ENCODE peak calls at places on chromosomes 2 and 18, in four cellular contexts. O is GM12878, T is HepG2, H is K562. E is an unnamed sample.

GRCh38 chr18:25873833-25874232 is 216.6 kb downstream of the SS18 start:
- DNase-seq in O (no peak), T (no peak), H (no peak), E (no peak)

GRCh38 chr2:18690342-18690741 is 101.0 kb upstream of the NT5C1B start:
- DNase-seq in O (no peak), T (no peak), H (no peak), E (peak)

GRCh38 chr18:68172842-68173549 is 541.9 kb downstream of the TMX3 start:
- DNase-seq in H (no peak), O (no peak), T (peak), E (peak)

GRCh38 chr2:195022514-195022842 is 634.5 kb upstream of the SLC39A10 start:
- DNase-seq in T (no peak), H (no peak), O (no peak), E (no peak)

GRCh38 chr2:72694715-72695496 is 130.9 kb downstream of the EXOC6B start:
- DNase-seq in T (peak), H (peak), O (no peak), E (no peak)

GRCh38 chr2:112724611-112725525 is 4.0 kb downstream of the NT5DC4 start:
- DNase-seq in H (peak), T (peak), O (no peak), E (no peak)

GRCh38 chr2:1538663-1539062 is 125.4 kb downstream of the TPO start:
- DNase-seq in O (no peak), H (no peak), T (peak), E (peak)

GRCh38 chr18:58316943-58317342 is 272.9 kb downstream of the NEDD4L start:
- DNase-seq in O (no peak), H (no peak), T (no peak), E (no peak)

GRCh38 chr2:15782009-15782751 is 158.2 kb upstream of the MYCN start:
- DNase-seq in H (no peak), T (peak), O (no peak), E (no peak)

GRCh38 chr2:100197643-100198153 is 55.3 kb upstream of the AFF3 start:
- DNase-seq in T (no peak), H (no peak), O (no peak), E (peak)

DNA sequence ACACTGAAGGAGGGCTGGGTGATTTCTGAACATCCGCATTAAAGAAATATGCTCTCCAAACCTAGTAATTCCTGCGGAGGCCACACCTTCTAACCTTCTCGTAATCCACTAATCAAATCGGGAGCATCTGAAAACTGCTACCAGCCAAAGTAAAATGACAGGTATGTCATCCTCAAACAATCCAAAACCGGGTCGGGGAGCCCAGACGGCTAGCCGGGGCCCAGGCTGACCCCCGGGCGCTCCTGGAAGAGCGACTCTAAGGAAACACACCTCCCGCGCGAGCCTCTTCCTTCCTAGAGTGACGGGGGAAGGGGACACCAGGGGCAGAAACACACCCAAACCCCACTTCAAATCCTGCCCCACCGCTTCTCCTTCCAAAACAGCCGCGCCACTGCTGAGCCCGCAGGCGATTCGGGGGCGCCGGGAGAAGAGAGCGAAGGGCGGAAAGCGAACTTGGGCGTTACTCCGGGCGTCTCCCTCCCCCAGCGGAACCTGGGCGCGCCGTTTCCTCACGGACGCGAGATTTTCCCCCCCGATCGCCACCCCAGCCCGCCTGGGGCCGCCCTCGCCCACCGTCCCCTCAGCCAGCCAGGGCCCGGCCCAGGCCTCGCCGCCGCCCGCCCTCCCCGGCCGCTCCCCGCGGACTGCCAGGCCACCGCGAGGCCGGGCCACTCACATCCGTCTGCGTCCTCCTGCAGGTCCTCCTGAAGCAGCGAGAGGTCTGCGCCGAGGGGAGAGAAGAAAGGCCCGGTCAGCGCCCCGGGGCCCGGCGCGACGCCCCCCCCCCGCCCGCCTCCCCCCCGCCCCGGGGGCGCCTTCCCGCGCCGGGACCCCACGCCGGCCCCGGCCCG is 584 bp downstream of the PPP4R1 start:
- DNase-seq in T (peak), O (no peak), H (peak), E (peak)
- TF ChIP-seq ETV6 in T (no peak), O (no peak), H (no peak), E (no peak)

GRCh38 chr18:50967714-50968661 is at the start of gene ELAC1:
- DNase-seq in O (peak), H (peak), T (peak), E (peak)
- TF ChIP-seq ETV6 in O (no peak), H (no peak), T (no peak), E (peak)

DNA sequence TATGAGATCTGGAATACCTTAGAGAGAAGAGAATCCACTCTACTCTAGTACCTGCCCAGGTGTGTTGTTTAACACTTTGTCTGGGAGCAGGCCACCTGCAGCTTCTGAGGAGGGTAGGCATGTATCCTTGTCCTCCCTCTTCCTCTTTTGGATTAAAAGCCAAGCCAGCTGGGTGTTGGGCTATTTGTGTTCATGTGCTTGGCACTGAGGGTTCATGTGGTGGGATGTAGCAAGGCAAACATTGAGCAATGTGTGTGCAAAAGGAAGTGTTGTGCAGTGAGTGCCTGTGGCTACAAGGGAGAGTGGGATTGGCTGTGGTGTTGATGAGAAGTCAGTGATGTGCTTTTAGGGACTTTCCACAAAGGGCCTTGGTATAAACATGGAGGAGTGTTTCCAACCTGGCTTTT is 23.0 kb downstream of the TTLL4 start:
- DNase-seq in O (peak), T (peak), H (no peak), E (no peak)
- TF ChIP-seq ETV6 in O (no peak), T (no peak), H (no peak), E (no peak)

DNA sequence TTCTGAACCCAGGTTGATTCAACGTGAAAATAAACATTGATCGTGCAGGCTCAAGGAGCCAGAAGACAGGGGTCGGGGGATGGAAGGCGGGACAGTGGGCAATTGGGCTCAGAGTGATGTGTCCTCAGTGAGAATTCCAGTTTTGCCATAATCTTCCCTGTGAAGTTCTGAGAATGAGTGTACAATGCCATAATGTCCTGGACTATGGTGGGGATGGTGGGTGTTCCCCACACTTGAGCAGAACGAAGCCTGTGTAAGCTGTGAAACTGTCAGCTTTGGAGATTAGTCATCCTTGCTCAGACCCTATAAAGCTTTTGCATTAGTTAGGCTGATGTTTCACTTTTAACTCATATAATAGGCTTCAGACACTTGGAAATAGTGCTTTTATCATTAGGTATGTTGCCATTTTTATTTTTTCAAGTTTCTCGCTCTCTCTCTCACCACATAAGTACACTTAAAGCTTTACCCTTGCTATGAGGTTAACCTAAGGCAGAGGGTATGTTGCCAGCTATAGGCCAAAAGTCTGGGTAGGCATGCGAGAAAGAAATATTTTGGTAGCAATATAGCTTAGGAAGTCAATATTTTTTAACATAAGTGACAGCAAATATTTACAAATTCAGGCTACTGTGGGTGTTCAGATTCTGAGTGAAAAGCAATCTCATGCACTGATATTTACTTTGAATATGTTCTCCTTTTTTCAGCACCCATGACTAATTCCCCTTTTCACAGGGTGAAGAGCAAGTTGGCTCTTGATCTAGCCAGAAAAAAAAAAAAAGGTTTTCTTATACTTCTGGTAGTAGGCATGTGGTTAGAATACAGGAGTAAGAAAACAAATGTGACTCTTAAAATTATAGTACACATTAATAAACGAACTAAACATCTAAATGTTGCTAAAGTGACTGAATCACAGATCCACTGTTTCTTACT is 47.2 kb downstream of the CDC42EP3 start:
- DNase-seq in H (no peak), T (no peak), O (peak), E (no peak)
- TF ChIP-seq ETV6 in H (no peak), T (no peak), O (no peak), E (no peak)